ENCODE peak calls at places on chromosomes 5 and 9, in four cellular contexts. H is SK-N-SH, T is K562, F is HepG2. Z is an unnamed sample.

GRCh38 chr9:121637441-121638222 is 13.8 kb upstream of the DAB2IP start:
- DNase-seq in F (no peak), H (peak), T (no peak), Z (no peak)

GRCh38 chr5:140882591-140882899 is 621 bp downstream of the PCDHA13 start:
- DNase-seq in T (no peak), H (peak), F (no peak), Z (peak)

GRCh38 chr9:5442400-5443011 is 4.8 kb upstream of the PLGRKT start:
- DNase-seq in H (peak), T (peak), F (peak), Z (no peak)

GRCh38 chr5:40483316-40483715 is 196.4 kb upstream of the PTGER4 start:
- DNase-seq in T (no peak), F (no peak), H (no peak), Z (no peak)

GRCh38 chr5:30100929-30101328 is 1092.6 kb upstream of the CDH6 start:
- DNase-seq in F (no peak), H (no peak), T (no peak), Z (no peak)

GRCh38 chr5:82100303-82101077 is 128.7 kb downstream of the ATG10 start:
- DNase-seq in T (no peak), F (no peak), H (no peak), Z (peak)

GRCh38 chr9:135326141-135326540 is 153.4 kb upstream of the PPP1R26 start:
- DNase-seq in F (no peak), T (no peak), H (no peak), Z (no peak)

GRCh38 chr5:145855842-145856267 is 17.0 kb downstream of the GRXCR2 start:
- DNase-seq in T (no peak), F (peak), H (no peak), Z (no peak)

GRCh38 chr5:585962-586628 is 26.0 kb upstream of the CEP72 start:
- DNase-seq in F (no peak), T (no peak), H (no peak), Z (no peak)

GRCh38 chr5:36447776-36448175 is 146.1 kb upstream of the RANBP3L start:
- DNase-seq in H (no peak), T (no peak), F (no peak), Z (no peak)

GRCh38 chr9:35729700-35730485 is 2.1 kb downstream of the TLN1 start:
- DNase-seq in H (peak), T (peak), F (peak), Z (peak)

GRCh38 chr9:96160866-96161265 is 141.1 kb downstream of the HSD17B3 start:
- DNase-seq in H (no peak), T (no peak), F (no peak), Z (no peak)

GRCh38 chr9:131274674-131275331 is 1.5 kb downstream of the FAM78A start:
- DNase-seq in F (no peak), H (no peak), T (peak), Z (no peak)

GRCh38 chr9:77807295-77807694 is 159.2 kb upstream of the GNA14 start:
- DNase-seq in F (peak), T (no peak), H (no peak), Z (no peak)

GRCh38 chr5:150612405-150612804 is 28.1 kb upstream of the SYNPO start:
- DNase-seq in F (no peak), H (no peak), T (no peak), Z (no peak)

GRCh38 chr9:14203366-14204056 is 110.4 kb downstream of the NFIB start:
- DNase-seq in T (no peak), F (no peak), H (peak), Z (no peak)

GRCh38 chr5:141788296-141788980 is 89.8 kb downstream of the PCDH1 start:
- DNase-seq in H (no peak), F (no peak), T (no peak), Z (no peak)

GRCh38 chr9:110936252-110936651 is 102.0 kb downstream of the LPAR1 start:
- DNase-seq in H (no peak), T (no peak), F (no peak), Z (no peak)

GRCh38 chr5:14450055-14450524 is 131.5 kb upstream of the OTULINL start:
- DNase-seq in F (no peak), T (no peak), H (no peak), Z (no peak)
- TF ChIP-seq FOXJ3 in F (no peak), T (no peak), H (no peak), Z (no peak)

DNA sequence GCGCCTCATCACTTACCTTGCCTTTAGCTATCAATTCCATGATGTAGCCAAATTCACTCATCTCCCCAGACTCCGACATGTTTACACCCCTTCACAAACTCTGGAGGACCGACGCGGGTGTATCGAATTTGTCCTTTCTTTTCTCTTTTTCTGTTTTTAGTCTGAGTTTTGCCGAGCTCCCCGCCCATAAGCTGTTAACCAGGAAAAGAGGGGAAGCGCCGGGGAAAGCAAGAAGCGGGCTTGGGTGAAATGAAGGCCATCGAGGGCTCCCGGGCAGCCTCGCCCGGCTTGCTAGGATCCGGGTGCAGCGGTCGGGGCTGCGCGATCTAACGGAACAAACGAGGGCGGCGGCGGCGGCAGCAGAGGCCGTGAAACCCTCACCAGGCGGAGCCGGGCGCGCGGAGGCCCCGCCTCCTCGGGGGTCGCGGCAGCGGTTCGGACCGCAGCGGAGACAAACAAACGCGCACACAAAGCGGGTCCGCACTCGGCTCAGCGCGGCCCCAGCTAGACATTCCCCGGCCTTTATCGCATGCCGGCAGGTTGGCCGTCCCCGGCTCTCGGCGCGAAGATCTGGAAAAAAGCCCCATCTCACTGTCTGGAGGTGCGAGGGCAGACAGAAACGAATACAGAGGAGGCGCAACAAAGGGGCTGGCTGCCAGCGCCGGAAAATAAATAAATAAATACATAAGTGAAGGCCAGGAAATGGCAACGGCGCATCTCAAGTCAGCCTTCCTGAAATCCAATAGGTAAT is 10.4 kb upstream of the TRIM36 start:
- DNase-seq in T (no peak), F (no peak), H (peak), Z (peak)
- TF ChIP-seq FOXJ3 in T (no peak), F (no peak), H (peak), Z (no peak)

GRCh38 chr5:25095261-25095660 is 450.5 kb upstream of the CDH10 start:
- DNase-seq in F (no peak), T (no peak), H (no peak), Z (no peak)

GRCh38 chr5:25090818-25091217 is 446.0 kb upstream of the CDH10 start:
- DNase-seq in F (no peak), H (no peak), T (no peak), Z (no peak)

GRCh38 chr5:25094219-25094618 is 449.4 kb upstream of the CDH10 start:
- DNase-seq in F (no peak), H (no peak), T (no peak), Z (no peak)

GRCh38 chr5:25090275-25090674 is 445.5 kb upstream of the CDH10 start:
- DNase-seq in H (no peak), F (peak), T (no peak), Z (no peak)

GRCh38 chr5:25091917-25092316 is 447.1 kb upstream of the CDH10 start:
- DNase-seq in F (no peak), T (no peak), H (no peak), Z (no peak)
- TF ChIP-seq FOXJ3 in F (no peak), T (no peak), H (no peak), Z (no peak)

DNA sequence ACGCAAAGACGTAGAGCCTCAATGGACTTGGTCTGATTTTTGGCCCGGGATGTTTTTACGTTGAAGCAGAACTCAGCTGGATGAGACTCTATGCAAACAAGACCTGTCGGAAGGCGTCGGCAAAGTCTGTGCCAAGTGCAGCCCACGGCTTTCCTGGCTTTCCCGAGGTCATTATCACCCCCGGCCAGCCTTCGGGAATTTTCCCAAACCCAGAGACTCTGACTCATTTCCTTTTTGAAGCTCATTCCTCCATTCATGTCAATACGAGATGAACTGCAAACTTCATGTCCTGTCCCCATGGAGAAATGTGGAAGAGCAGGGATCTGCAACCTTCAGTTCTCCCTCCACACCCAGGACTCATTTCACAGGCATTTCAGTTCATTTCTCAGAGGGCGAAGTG is 95.3 kb downstream of the IRX2 start:
- DNase-seq in F (no peak), H (no peak), T (no peak), Z (no peak)
- TF ChIP-seq FOXJ3 in F (no peak), H (no peak), T (no peak), Z (no peak)

GRCh38 chr9:95025213-95026170 is 292.0 kb downstream of the FANCC start:
- DNase-seq in H (peak), F (peak), T (peak), Z (no peak)

GRCh38 chr9:95024097-95024671 is 293.3 kb downstream of the FANCC start:
- DNase-seq in T (no peak), H (no peak), F (peak), Z (no peak)

GRCh38 chr9:95021166-95021886 is 294.8 kb downstream of the AOPEP start:
- DNase-seq in T (no peak), F (no peak), H (no peak), Z (no peak)

GRCh38 chr9:95027914-95028854 is 289.3 kb downstream of the FANCC start:
- DNase-seq in T (no peak), H (no peak), F (peak), Z (no peak)

GRCh38 chr9:95023217-95024003 is 294.1 kb downstream of the FANCC start:
- DNase-seq in T (no peak), F (peak), H (no peak), Z (no peak)
- TF ChIP-seq FOXJ3 in T (no peak), F (peak), H (no peak), Z (no peak)

DNA sequence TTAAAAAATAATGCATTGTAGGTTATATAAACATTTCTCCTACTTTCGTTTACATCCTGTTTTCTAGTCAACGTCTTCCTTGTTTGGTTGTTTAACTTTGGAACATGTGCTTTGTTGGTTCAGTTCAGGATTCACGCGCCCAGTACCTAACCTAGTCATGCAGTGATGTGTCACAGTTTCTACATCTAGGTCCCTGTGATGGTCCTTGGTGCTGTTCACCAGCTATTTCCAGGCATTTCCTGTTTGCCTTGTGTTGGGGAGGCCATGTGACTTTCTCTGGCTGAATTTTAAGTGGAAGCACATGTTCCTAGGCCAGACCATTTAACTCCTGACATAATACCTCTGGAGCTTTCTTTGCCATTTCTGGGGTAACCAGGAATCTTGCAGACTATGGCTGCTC is 292.3 kb downstream of the SMARCA2 start:
- DNase-seq in H (no peak), F (no peak), T (no peak), Z (no peak)
- TF ChIP-seq FOXJ3 in H (no peak), F (no peak), T (no peak), Z (no peak)

DNA sequence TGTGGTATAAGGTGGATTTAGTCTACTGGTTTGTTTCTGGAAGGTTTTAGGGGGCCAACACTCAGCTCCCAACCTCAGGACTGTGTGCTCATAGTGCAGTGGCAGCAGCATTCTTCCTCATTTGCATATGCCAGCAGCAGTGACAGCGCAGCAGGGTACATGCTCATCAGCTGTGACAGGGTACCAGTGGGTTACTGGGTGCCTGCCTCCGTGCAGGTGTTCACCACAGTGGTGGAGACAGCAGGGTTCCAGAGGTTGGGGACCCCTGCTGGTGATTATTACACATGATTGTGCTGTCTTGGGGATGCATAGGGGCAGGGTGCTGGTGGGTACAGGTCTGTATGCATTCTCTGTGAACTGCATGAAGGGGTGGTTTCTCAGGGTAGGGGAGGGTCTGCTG is 45.5 kb upstream of the IFNE start:
- DNase-seq in F (no peak), H (peak), T (no peak), Z (no peak)
- TF ChIP-seq FOXJ3 in F (no peak), H (no peak), T (no peak), Z (no peak)

DNA sequence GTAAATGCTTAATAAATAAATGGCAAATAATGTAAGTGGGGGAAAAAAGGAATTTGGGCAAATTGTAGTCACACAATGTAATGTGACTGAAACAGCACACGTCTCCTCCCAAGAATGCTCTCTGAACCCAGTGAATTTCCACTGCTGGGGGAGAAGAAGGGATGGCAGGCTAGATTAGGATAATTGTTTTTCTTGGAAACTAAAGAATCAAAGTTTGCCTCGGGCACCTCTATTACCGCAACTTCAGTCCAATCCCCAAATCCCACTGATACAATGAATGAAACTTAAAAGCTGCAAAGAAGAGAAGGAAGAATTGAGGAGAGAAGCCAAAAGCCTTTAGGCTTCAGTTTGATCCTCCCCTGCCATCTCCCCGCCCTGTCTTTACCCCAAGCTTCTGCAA is 423.2 kb upstream of the PAPPA start:
- DNase-seq in F (no peak), T (no peak), H (no peak), Z (no peak)
- TF ChIP-seq FOXJ3 in F (no peak), T (no peak), H (no peak), Z (no peak)

GRCh38 chr5:118675247-118675646 is 313.1 kb downstream of the DTWD2 start:
- DNase-seq in T (no peak), H (no peak), F (no peak), Z (no peak)

GRCh38 chr5:118681655-118682054 is 306.7 kb downstream of the DTWD2 start:
- DNase-seq in H (no peak), T (no peak), F (no peak), Z (no peak)

GRCh38 chr5:118679123-118679940 is 309.0 kb downstream of the DTWD2 start:
- DNase-seq in T (no peak), F (no peak), H (no peak), Z (no peak)
- TF ChIP-seq FOXJ3 in T (no peak), F (no peak), H (no peak), Z (no peak)

Z was measured in WTC11.